ENCODE peak calls at places on chromosomes 3 and 15, in six cellular contexts. D is dorsolateral prefrontal cortex, H is A549, T is thoracic aorta, E is astrocyte, U is HCT116. Z is an unnamed sample.

GRCh38 chr3:158802399-158803023 is 657 bp downstream of the MFSD1 start:
- DNase-seq in E (no peak), D (no peak), T (no peak), U (no peak), H (no peak), Z (no peak)

GRCh38 chr3:113241292-113242033 is 30.1 kb downstream of the BOC start:
- DNase-seq in U (no peak), D (no peak), E (peak), H (no peak), T (no peak), Z (no peak)

GRCh38 chr3:125236331-125236903 is 23.9 kb upstream of the SLC12A8 start:
- DNase-seq in E (peak), H (no peak), T (no peak), D (no peak), U (no peak), Z (no peak)

GRCh38 chr3:122123885-122124284 is 59.6 kb upstream of the CASR start:
- DNase-seq in D (no peak), T (no peak), H (no peak), E (no peak), U (no peak), Z (no peak)

GRCh38 chr3:40951636-40952035 is 247.7 kb upstream of the CTNNB1 start:
- DNase-seq in U (no peak), T (no peak), E (peak), H (no peak), D (no peak), Z (no peak)

GRCh38 chr3:194986208-194987043 is 284.5 kb downstream of the XXYLT1 start:
- DNase-seq in E (no peak), D (no peak), T (no peak), U (no peak), H (no peak), Z (no peak)

GRCh38 chr3:15438988-15439387 is 11.6 kb downstream of the EAF1 start:
- DNase-seq in U (no peak), H (no peak), D (no peak), E (no peak), T (no peak), Z (no peak)

GRCh38 chr3:50609743-50610085 is 1.9 kb downstream of the CISH start:
- DNase-seq in U (no peak), D (no peak), E (no peak), H (no peak), T (no peak), Z (no peak)

GRCh38 chr15:35774653-35775052 is 228.7 kb upstream of the DPH6 start:
- DNase-seq in U (no peak), T (no peak), D (no peak), H (no peak), E (no peak), Z (no peak)

GRCh38 chr3:38121832-38122461 is 15.0 kb downstream of the ACAA1 start:
- DNase-seq in U (no peak), D (no peak), E (no peak), H (no peak), T (no peak), Z (no peak)

GRCh38 chr3:36814776-36815175 is 50.4 kb upstream of the DCLK3 start:
- DNase-seq in E (no peak), T (no peak), U (no peak), H (no peak), D (no peak), Z (no peak)

GRCh38 chr3:41441139-41441538 is 241.8 kb downstream of the CTNNB1 start:
- DNase-seq in D (no peak), T (no peak), H (no peak), E (no peak), U (no peak), Z (no peak)

GRCh38 chr15:71083349-71083748 is 31.9 kb upstream of the THSD4 start:
- DNase-seq in H (no peak), E (peak), T (peak), D (no peak), U (no peak), Z (no peak)

GRCh38 chr3:98962189-98962930 is 60.9 kb upstream of the DCBLD2 start:
- DNase-seq in E (peak), U (peak), H (peak), T (no peak), D (no peak), Z (peak)

GRCh38 chr3:57752307-57752706 is 3.8 kb upstream of the SLMAP start:
- DNase-seq in T (no peak), E (peak), U (peak), D (no peak), H (peak), Z (no peak)

GRCh38 chr15:82044373-82045178 is 1.2 kb downstream of the MEX3B start:
- DNase-seq in E (peak), U (no peak), D (peak), H (peak), T (no peak), Z (peak)

GRCh38 chr15:66486887-66487286 is 10.7 kb downstream of the SNAPC5 start:
- DNase-seq in H (no peak), D (no peak), T (no peak), U (no peak), E (no peak), Z (no peak)

GRCh38 chr3:142648950-142649349 is 52.8 kb downstream of the PLS1 start:
- DNase-seq in U (no peak), H (no peak), E (no peak), T (no peak), D (no peak), Z (no peak)

GRCh38 chr3:112519424-112520001 is 20.2 kb upstream of the BTLA start:
- DNase-seq in T (no peak), U (peak), H (peak), E (peak), D (no peak), Z (peak)

GRCh38 chr3:113898892-113899291 is 48.9 kb upstream of the ZDHHC23 start:
- DNase-seq in H (no peak), U (no peak), T (no peak), D (no peak), E (peak), Z (no peak)

GRCh38 chr3:186421946-186422345 is 59.9 kb upstream of the DGKG start:
- DNase-seq in U (no peak), E (no peak), D (no peak), T (no peak), H (no peak), Z (no peak)

GRCh38 chr3:186427627-186428026 is 65.6 kb upstream of the DGKG start:
- DNase-seq in T (no peak), U (no peak), D (no peak), H (no peak), E (peak), Z (no peak)

GRCh38 chr3:186425788-186426730 is 64.0 kb upstream of the DGKG start:
- DNase-seq in E (peak), D (no peak), H (peak), U (no peak), T (no peak), Z (peak)
- TF ChIP-seq CTCF in E (peak), D (no peak), H (no peak), U (peak), T (peak), Z (peak)

DNA sequence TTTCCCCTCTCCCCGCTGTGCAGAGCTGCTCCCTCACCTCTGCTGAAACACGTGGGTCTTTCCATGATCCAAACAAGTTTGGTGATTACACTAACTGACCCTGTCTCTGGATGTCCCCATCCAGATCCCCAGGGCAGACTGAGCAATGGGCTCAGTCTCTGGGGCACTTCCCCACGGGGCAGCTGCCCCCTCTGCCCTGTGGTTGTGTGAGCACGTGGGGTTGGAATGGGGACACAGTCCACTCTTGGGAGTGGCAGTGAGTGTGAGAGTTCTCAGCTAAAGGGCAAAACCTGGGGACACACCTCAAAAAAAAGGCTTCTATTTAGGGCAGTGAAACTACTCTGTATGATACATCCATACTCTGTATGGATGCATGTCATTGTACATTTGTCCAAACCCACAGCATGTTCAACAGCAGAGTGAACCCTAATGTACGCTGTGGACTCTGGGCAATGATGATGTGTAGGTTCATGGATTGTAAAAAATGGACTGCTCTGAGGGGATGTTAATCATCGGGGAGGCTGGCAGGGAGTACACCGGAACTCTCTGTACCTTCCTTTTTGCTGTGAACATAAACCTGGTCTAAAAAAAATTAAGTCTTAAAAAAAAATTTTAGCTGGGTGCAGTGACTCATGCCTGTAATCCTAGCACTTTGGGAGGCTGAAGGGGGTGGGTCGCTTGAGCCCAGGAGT is 49.9 kb upstream of the BLM start:
- DNase-seq in U (no peak), D (no peak), H (no peak), E (no peak), T (no peak), Z (no peak)
- H3K27ac ChIP-seq in U (no peak), D (no peak), H (peak), E (no peak), T (no peak), Z (no peak)

GRCh38 chr15:75309711-75310110 is 26.2 kb upstream of the COMMD4 start:
- DNase-seq in U (no peak), E (no peak), D (no peak), H (no peak), T (no peak), Z (no peak)

GRCh38 chr15:75302318-75302717 is 19.7 kb downstream of the GOLGA6D start:
- DNase-seq in E (no peak), H (no peak), D (no peak), U (no peak), T (no peak), Z (no peak)

GRCh38 chr15:75307778-75308390 is 25.2 kb downstream of the GOLGA6D start:
- DNase-seq in H (peak), D (no peak), T (no peak), E (no peak), U (peak), Z (no peak)

DNA sequence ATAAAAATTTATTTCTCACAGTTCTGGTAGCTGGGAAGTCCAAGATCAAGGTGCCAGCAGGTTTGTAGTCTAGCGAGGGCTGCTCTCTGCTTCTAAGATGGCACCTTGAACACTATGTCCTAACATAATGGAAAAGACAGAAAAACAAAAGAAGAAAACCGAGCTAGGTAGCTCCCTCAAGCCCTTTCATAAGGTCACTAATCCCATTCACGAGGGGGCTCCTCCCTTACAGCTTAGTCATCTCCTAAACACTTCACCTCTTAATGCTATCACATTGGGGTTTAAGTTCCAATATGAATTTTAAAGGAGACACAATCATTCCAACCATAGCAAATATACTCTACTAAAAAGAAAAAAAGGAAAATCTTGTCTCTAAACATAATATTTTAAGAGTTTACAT is 23.6 kb downstream of the GOLGA6D start:
- DNase-seq in D (no peak), H (no peak), U (no peak), E (no peak), T (no peak), Z (no peak)
- TF ChIP-seq CTCF in D (no peak), H (no peak), U (no peak), E (no peak), T (no peak), Z (no peak)

GRCh38 chr15:75844629-75845390 is 1.6 kb downstream of the UBE2Q2 start:
- DNase-seq in D (no peak), H (no peak), U (no peak), T (no peak), E (no peak), Z (no peak)
- H3K27ac ChIP-seq in D (no peak), H (peak), U (peak), T (peak), E (no peak), Z (no peak)

DNA sequence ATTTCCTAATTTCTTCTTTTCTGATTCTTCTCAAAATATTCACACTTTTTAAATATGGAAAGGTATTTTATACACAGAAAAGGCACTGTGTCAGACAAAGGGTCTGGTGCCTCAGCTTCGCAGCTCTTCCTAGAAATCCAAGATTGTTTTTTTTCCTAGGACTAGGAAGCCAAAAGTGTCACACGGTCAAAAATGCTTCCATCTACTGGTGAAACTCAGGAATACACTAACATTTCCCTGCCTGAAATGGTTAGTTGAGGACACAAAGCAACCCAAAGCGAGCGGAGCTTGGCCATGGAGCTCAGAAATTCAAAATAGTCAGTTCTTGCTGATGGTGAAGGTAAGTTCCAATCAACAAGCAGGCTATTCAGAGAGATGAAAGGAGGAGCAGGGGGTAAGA is 426.5 kb upstream of the RASGRP1 start:
- DNase-seq in U (peak), D (no peak), E (peak), T (no peak), H (peak), Z (no peak)
- TF ChIP-seq CTCF in U (peak), D (peak), E (peak), T (no peak), H (peak), Z (peak)

DNA sequence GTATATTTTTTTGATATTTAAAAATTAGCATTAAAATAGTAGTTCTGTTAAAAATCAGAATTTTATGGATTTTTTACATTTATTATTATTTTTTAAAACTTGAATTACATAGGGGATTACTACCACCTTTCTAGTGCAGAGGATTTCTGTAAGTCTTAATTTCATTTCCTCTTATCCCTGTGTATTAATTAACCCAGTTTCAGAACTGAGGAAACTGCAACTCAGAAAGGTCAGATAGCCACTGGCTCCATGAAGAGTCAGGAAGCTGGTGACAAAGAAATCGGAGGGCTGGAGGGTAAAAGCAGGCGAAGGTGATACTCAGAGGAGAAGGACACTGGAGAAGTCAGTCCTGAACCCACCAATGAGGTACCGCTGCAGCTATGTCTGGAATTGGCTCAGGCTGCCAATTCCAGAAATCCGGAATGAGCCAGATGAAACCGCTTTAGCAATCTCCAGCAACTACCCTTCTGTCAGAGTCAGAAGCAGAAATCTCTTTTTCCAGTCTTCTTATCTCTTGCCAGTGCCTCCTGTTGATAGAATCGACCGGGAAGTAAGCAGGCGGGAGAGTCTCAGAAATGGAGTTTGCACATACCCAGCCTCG is 308.5 kb downstream of the SV2B start:
- DNase-seq in E (peak), U (no peak), H (no peak), T (no peak), D (no peak), Z (no peak)
- H3K27ac ChIP-seq in E (no peak), U (no peak), H (no peak), T (no peak), D (no peak), Z (no peak)